ENCODE peak calls at places on chromosome 20, in four cellular contexts. B is H1, P is SK-N-SH, D is K562. V is an unnamed sample.
A peak's percentile ranks its signal among the peaks of the same experiment; 100 is the strongest.

GRCh38 chr20:58571942-58572666 is 56.9 kb upstream of the APCDD1L start:
- DNase-seq in B (no peak), D (no peak), P (no peak), V (no peak)

GRCh38 chr20:25018425-25018824 is 25.9 kb upstream of the APMAP start:
- DNase-seq in B (no peak), P (no peak), D (no peak), V (no peak)

GRCh38 chr20:47318027-47318595 is 38.4 kb downstream of the ZMYND8 start:
- DNase-seq in D (no peak), B (peak; percentile 59), P (no peak), V (no peak)

GRCh38 chr20:51331466-51331865 is 211.1 kb downstream of the NFATC2 start:
- DNase-seq in P (no peak), B (no peak), D (no peak), V (no peak)

GRCh38 chr20:57560554-57561355 is at the start of gene PCK1:
- DNase-seq in B (no peak), D (peak; percentile 72), P (no peak), V (no peak)

GRCh38 chr20:4837760-4838159 is 116.1 kb downstream of the PRND start:
- DNase-seq in P (no peak), B (no peak), D (no peak), V (no peak)

GRCh38 chr20:46964299-46965123 is 69.9 kb downstream of the EYA2 start:
- DNase-seq in P (no peak), B (no peak), D (no peak), V (no peak)

GRCh38 chr20:51275816-51276215 is 252.9 kb upstream of the KCNG1 start:
- DNase-seq in D (no peak), P (no peak), B (no peak), V (no peak)

GRCh38 chr20:46276531-46276930 is 31.8 kb downstream of the CDH22 start:
- DNase-seq in D (no peak), P (no peak), B (no peak), V (no peak)

GRCh38 chr20:50152394-50153152 is 950 bp downstream of the PEDS1 start:
- DNase-seq in P (no peak), B (no peak), D (peak; percentile 48), V (no peak)

GRCh38 chr20:23178806-23179205 is 92.7 kb upstream of the CD93 start:
- DNase-seq in D (peak; percentile 65), P (no peak), B (no peak), V (no peak)

GRCh38 chr20:16063876-16064275 is 509.4 kb downstream of the KIF16B start:
- DNase-seq in D (no peak), P (no peak), B (no peak), V (no peak)

GRCh38 chr20:37640600-37641561 is 52.9 kb upstream of the CTNNBL1 start:
- DNase-seq in D (no peak), B (no peak), P (peak; percentile 63), V (no peak)

GRCh38 chr20:53805895-53806384 is 212.3 kb upstream of the ZNF217 start:
- DNase-seq in P (no peak), B (no peak), D (no peak), V (no peak)

GRCh38 chr20:51930775-51931174 is 128.5 kb upstream of the SALL4 start:
- DNase-seq in B (no peak), P (no peak), D (no peak), V (no peak)

GRCh38 chr20:50804453-50805348 is 9.8 kb downstream of the BCAS4 start:
- DNase-seq in B (no peak), D (no peak), P (no peak), V (no peak)

GRCh38 chr20:3547906-3548305 is 77.1 kb downstream of the ATRN start:
- DNase-seq in D (no peak), P (no peak), B (no peak), V (no peak)

GRCh38 chr20:38109025-38109541 is 56.0 kb downstream of the TGM2 start:
- DNase-seq in P (peak; percentile 58), D (no peak), B (no peak), V (no peak)

GRCh38 chr20:58046311-58046710 is 182.1 kb downstream of the ANKRD60 start:
- DNase-seq in D (no peak), P (no peak), B (peak; percentile 28), V (no peak)

GRCh38 chr20:49455691-49456090 is 26.8 kb downstream of the KCNB1 start:
- DNase-seq in D (no peak), B (no peak), P (no peak), V (no peak)

GRCh38 chr20:53071833-53072232 is 99.7 kb downstream of the TSHZ2 start:
- DNase-seq in D (no peak), P (no peak), B (no peak), V (no peak)

GRCh38 chr20:36847009-36847709 is 28.8 kb upstream of the TLDC2 start:
- DNase-seq in B (no peak), P (no peak), D (no peak), V (no peak)

GRCh38 chr20:25676164-25676809 is 20.4 kb downstream of the ZNF337 start:
- DNase-seq in D (no peak), P (no peak), B (no peak), V (no peak)

GRCh38 chr20:61859712-61860111 is 206.0 kb downstream of the TAF4 start:
- DNase-seq in D (no peak), P (no peak), B (no peak), V (no peak)

GRCh38 chr20:41142241-41142640 is 4.9 kb downstream of the PLCG1 start:
- DNase-seq in B (no peak), D (no peak), P (no peak), V (no peak)

GRCh38 chr20:59350330-59351147 is 50.1 kb downstream of the EDN3 start:
- DNase-seq in D (no peak), P (no peak), B (no peak), V (no peak)

GRCh38 chr20:39358052-39358451 is 395.9 kb downstream of the DHX35 start:
- DNase-seq in D (no peak), B (no peak), P (no peak), V (peak; percentile 36)

GRCh38 chr20:24493661-24494459 is 24.4 kb downstream of the SYNDIG1 start:
- DNase-seq in D (no peak), B (no peak), P (no peak), V (no peak)

GRCh38 chr20:53582574-53583351 is 10.9 kb downstream of the ZNF217 start:
- DNase-seq in P (peak; percentile 57), D (no peak), B (no peak), V (no peak)

GRCh38 chr20:59150821-59151251 is 12.8 kb upstream of the ZNF831 start:
- DNase-seq in B (peak; percentile 29), D (no peak), P (no peak), V (no peak)

GRCh38 chr20:22762576-22763256 is 178.3 kb upstream of the FOXA2 start:
- DNase-seq in P (no peak), D (no peak), B (no peak), V (no peak)

GRCh38 chr20:6829510-6830116 is 62.1 kb downstream of the BMP2 start:
- DNase-seq in P (no peak), D (no peak), B (no peak), V (no peak)

GRCh38 chr20:7392551-7392950 is 547.7 kb downstream of the HAO1 start:
- DNase-seq in B (no peak), P (no peak), D (no peak), V (no peak)

GRCh38 chr20:732727-733126 is 35.6 kb downstream of the SLC52A3 start:
- DNase-seq in D (no peak), B (no peak), P (no peak), V (no peak)

GRCh38 chr20:47677314-47678129 is 107.8 kb downstream of the SULF2 start:
- DNase-seq in P (peak; percentile 83), B (peak; percentile 89), D (peak; percentile 85), V (no peak)

GRCh38 chr20:9407805-9408421 is 106.5 kb upstream of the LAMP5 start:
- DNase-seq in B (peak; percentile 81), P (peak; percentile 57), D (peak; percentile 51), V (peak; percentile 53)

GRCh38 chr20:5650191-5650691 is 100.0 kb upstream of the SHLD1 start:
- DNase-seq in P (no peak), D (no peak), B (no peak), V (no peak)

GRCh38 chr20:21693322-21693721 is 12.1 kb upstream of the PAX1 start:
- DNase-seq in P (no peak), B (peak; percentile 79), D (peak; percentile 53), V (no peak)
- TF ChIP-seq CTCF in P (peak; percentile 31), B (peak; percentile 78), D (peak; percentile 55), V (peak; percentile 39)

DNA sequence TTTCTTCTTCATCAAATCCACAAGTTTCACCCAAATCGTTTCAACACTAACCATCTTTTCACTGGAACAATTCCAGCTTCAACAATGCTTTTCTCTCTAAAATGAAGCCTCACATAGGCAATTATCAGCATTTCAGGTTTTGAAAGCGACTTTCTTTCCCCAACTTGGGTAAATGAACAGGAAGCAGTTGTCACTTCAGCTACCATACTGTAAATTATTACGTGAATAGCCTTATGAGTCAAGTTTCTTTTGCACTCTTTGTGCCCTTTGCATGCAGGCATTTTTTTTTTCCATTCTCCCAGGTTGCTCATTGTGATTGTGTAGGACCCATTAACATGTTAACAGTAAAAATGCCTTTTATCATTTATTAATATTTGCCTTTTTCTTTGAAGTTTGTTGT is 121.7 kb upstream of the BTBD3 start:
- DNase-seq in D (no peak), B (no peak), P (no peak), V (no peak)
- TF ChIP-seq NRF1 in D (no peak), B (no peak), P (no peak), V (no peak)

DNA sequence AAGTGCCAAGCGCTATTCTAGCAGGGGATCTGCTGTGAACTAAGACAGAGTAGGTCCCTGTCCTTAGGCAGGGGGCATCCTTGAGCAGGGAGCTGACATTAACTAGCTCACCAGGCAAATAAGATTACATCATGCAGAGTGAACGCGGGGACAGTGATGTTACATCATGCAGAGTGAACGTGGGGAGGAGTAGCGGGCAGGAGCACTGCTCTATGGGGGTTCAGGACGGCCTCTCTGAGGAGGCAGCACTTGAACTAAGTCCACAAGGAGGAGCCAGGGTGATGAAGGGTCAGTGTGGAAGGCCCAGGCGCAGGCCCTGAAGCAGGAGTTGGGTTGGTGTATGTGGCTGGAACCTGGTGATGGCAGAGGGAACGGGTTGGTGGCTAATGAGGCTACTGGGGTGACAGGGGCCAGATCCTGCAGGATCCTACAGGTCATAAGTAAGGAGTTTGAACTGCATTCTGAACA is 38.7 kb downstream of the KAT14 start:
- DNase-seq in B (peak; percentile 51), D (peak; percentile 7), P (no peak), V (no peak)
- TF ChIP-seq CTCF in B (peak; percentile 51), D (peak; percentile 13), P (no peak), V (no peak)

DNA sequence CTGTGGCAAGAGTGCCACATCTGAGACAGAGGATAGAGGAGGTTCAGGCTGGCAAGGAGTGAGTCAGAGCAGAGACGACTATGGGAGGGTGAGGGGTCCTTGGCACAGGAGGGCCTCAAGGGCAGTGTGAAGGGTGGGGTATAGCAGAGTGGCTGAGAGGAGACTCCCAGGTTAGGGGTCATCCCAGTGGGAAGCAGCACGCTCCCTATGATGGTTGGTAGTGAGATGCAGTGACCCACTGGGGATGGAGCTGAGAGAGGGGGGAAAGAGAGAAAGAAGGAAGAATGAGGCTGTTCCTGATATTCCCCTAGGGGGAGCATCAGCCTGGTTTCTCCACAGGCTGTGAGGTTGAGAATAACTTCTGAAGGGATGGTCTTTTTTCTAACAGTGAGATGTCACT is 97.4 kb downstream of the INSM1 start:
- DNase-seq in P (no peak), B (peak; percentile 64), D (no peak), V (no peak)
- TF ChIP-seq NRF1 in P (no peak), B (no peak), D (no peak), V (no peak)

GRCh38 chr20:63518351-63518861 is 2.2 kb upstream of the PPDPF start:
- DNase-seq in P (peak; percentile 70), B (peak; percentile 59), D (no peak), V (no peak)
- TF ChIP-seq CTCF in P (no peak), B (no peak), D (peak; percentile 36), V (no peak)

GRCh38 chr20:32263398-32263954 is 14.0 kb upstream of the KIF3B start:
- DNase-seq in P (no peak), D (no peak), B (no peak), V (no peak)
- TF ChIP-seq NRF1 in P (no peak), D (no peak), B (no peak), V (no peak)

V was measured in GM12878.